ENCODE peak calls at places on chromosomes 2 and 18, in five cellular contexts. J is NCI-H510A treated with DMSO at 0.1 percent for 48 hours; D is effector CD8-positive, alpha-beta T cell; L is effector memory CD4-positive, alpha-beta T cell; Q is HTR-8/SVneo. X is an unnamed sample.
A peak's percentile ranks its signal among the peaks of the same experiment; 100 is the strongest.

GRCh38 chr2:129465045-129465444 is 514.4 kb upstream of the RAB6C start:
- DNase-seq in J (no peak), Q (no peak), D (no peak), L (no peak), X (no peak)

GRCh38 chr2:17757321-17757720 is 3.4 kb downstream of the GEN1 start:
- DNase-seq in J (no peak), D (no peak), Q (no peak), L (no peak), X (no peak)

GRCh38 chr18:79868811-79869541 is 71.2 kb downstream of the KCNG2 start:
- DNase-seq in J (no peak), D (no peak), Q (no peak), L (no peak), X (no peak)

GRCh38 chr2:131039908-131040660 is 53.2 kb downstream of the FAM168B start:
- DNase-seq in L (no peak), D (no peak), Q (no peak), J (no peak), X (no peak)

GRCh38 chr18:3148930-3149535 is 70.7 kb downstream of the MYOM1 start:
- DNase-seq in J (no peak), D (no peak), L (no peak), Q (no peak), X (no peak)

GRCh38 chr2:99682280-99683060 is 192.7 kb upstream of the REV1 start:
- DNase-seq in L (no peak), Q (no peak), J (no peak), D (no peak), X (no peak)

GRCh38 chr2:240259924-240260529 is 119.6 kb upstream of the OTOS start:
- DNase-seq in Q (no peak), J (no peak), L (no peak), D (no peak), X (no peak)

GRCh38 chr2:118842687-118843491 is 4.6 kb downstream of the EN1 start:
- DNase-seq in L (no peak), J (peak; percentile 48), D (no peak), Q (no peak), X (no peak)

GRCh38 chr2:24972315-24972958 is 682 bp upstream of the DNAJC27 start:
- DNase-seq in J (peak; percentile 45), Q (peak; percentile 30), D (no peak), L (peak; percentile 21), X (no peak)

GRCh38 chr2:163266772-163267171 is 428.2 kb upstream of the KCNH7 start:
- DNase-seq in D (no peak), L (no peak), Q (peak; percentile 30), J (no peak), X (no peak)

GRCh38 chr2:170530803-170531564 is 184.2 kb upstream of the SP5 start:
- DNase-seq in Q (no peak), L (no peak), J (peak; percentile 39), D (no peak), X (no peak)

GRCh38 chr18:36372902-36373301 is 75.4 kb downstream of the FHOD3 start:
- DNase-seq in D (no peak), Q (no peak), L (no peak), J (no peak), X (peak; percentile 46)

GRCh38 chr2:74383254-74383653 is 3.1 kb upstream of the DCTN1 start:
- DNase-seq in J (no peak), L (no peak), D (no peak), Q (no peak), X (peak; percentile 20)

GRCh38 chr18:25875574-25875973 is 214.8 kb downstream of the SS18 start:
- DNase-seq in Q (no peak), J (peak; percentile 80), D (no peak), L (no peak), X (no peak)

GRCh38 chr18:51399491-51400122 is 202.1 kb upstream of the MEX3C start:
- DNase-seq in J (no peak), Q (no peak), D (no peak), L (no peak), X (no peak)

GRCh38 chr2:69797836-69798465 is 31.5 kb upstream of the GMCL1 start:
- DNase-seq in J (no peak), L (no peak), Q (peak; percentile 39), D (no peak), X (no peak)

GRCh38 chr2:144143294-144144092 is 376.4 kb downstream of the ZEB2 start:
- DNase-seq in Q (no peak), J (no peak), D (no peak), L (no peak), X (no peak)

GRCh38 chr2:16005819-16006536 is 65.6 kb downstream of the MYCN start:
- DNase-seq in L (no peak), Q (peak; percentile 8), D (no peak), J (no peak), X (no peak)

GRCh38 chr2:72803151-72803550 is 22.7 kb downstream of the EXOC6B start:
- DNase-seq in Q (no peak), J (no peak), D (no peak), L (no peak), X (no peak)

GRCh38 chr2:45458909-45459563 is 152.0 kb downstream of the SRBD1 start:
- DNase-seq in D (no peak), L (no peak), Q (peak; percentile 26), J (peak; percentile 54), X (no peak)

GRCh38 chr18:57585421-57585820 is 1.1 kb downstream of the FECH start:
- DNase-seq in D (no peak), J (no peak), Q (no peak), L (no peak), X (no peak)

GRCh38 chr2:164150601-164151000 is 414.8 kb upstream of the FIGN start:
- DNase-seq in D (no peak), Q (no peak), J (no peak), L (no peak), X (no peak)

GRCh38 chr2:236618370-236618769 is 48.7 kb downstream of the ACKR3 start:
- DNase-seq in Q (no peak), D (no peak), L (no peak), J (no peak), X (no peak)

GRCh38 chr2:101291973-101292372 is 16.5 kb downstream of the RNF149 start:
- DNase-seq in L (no peak), D (no peak), Q (no peak), J (no peak), X (no peak)

GRCh38 chr2:167550448-167550847 is 662.2 kb downstream of the XIRP2 start:
- DNase-seq in L (no peak), Q (peak; percentile 3), D (no peak), J (no peak), X (no peak)

X was measured in breast epithelium.